ENCODE peak calls at places on chromosomes 3 and 15, in seven cellular contexts. One of them, this sample, is unnamed.

GRCh38 chr15:69893863-69894262 is 203.9 kb downstream of the TLE3 start:
- DNase-seq in stimulated activated CD4-positive, alpha-beta T cell treated with anti-CD3 and anti-CD28 coated beads, Interleukin-15, amount 100 ng/mL, for 1 hour: no peak
- DNase-seq in progenitor cell of endocrine pancreas: no peak
- DNase-seq in fibroblast of lung: peak
- DNase-seq in cardiac septum: no peak
- DNase-seq in B cell: no peak
- DNase-seq in AG04450: no peak
- DNase-seq in this sample: no peak

GRCh38 chr15:97196066-97197027 is 764.2 kb upstream of the ARRDC4 start:
- DNase-seq in stimulated activated CD4-positive, alpha-beta T cell treated with anti-CD3 and anti-CD28 coated beads, Interleukin-15, amount 100 ng/mL, for 1 hour: no peak
- DNase-seq in progenitor cell of endocrine pancreas: no peak
- DNase-seq in fibroblast of lung: no peak
- DNase-seq in cardiac septum: no peak
- DNase-seq in B cell: no peak
- DNase-seq in AG04450: no peak
- DNase-seq in this sample: no peak

GRCh38 chr15:69805248-69805953 is 292.3 kb downstream of the TLE3 start:
- DNase-seq in stimulated activated CD4-positive, alpha-beta T cell treated with anti-CD3 and anti-CD28 coated beads, Interleukin-15, amount 100 ng/mL, for 1 hour: no peak
- DNase-seq in progenitor cell of endocrine pancreas: no peak
- DNase-seq in fibroblast of lung: no peak
- DNase-seq in cardiac septum: no peak
- DNase-seq in B cell: no peak
- DNase-seq in AG04450: no peak
- DNase-seq in this sample: no peak

GRCh38 chr15:99155961-99156443 is 51.1 kb downstream of the SYNM start:
- DNase-seq in stimulated activated CD4-positive, alpha-beta T cell treated with anti-CD3 and anti-CD28 coated beads, Interleukin-15, amount 100 ng/mL, for 1 hour: no peak
- DNase-seq in progenitor cell of endocrine pancreas: no peak
- DNase-seq in fibroblast of lung: peak
- DNase-seq in cardiac septum: no peak
- DNase-seq in B cell: no peak
- DNase-seq in AG04450: no peak
- DNase-seq in this sample: peak

GRCh38 chr15:77160562-77161481 is 89.9 kb upstream of the TSPAN3 start:
- DNase-seq in stimulated activated CD4-positive, alpha-beta T cell treated with anti-CD3 and anti-CD28 coated beads, Interleukin-15, amount 100 ng/mL, for 1 hour: no peak
- DNase-seq in progenitor cell of endocrine pancreas: no peak
- DNase-seq in fibroblast of lung: no peak
- DNase-seq in cardiac septum: no peak
- DNase-seq in B cell: peak
- DNase-seq in AG04450: no peak
- DNase-seq in this sample: no peak

GRCh38 chr3:94317054-94317453 is 254.2 kb downstream of the NSUN3 start:
- DNase-seq in stimulated activated CD4-positive, alpha-beta T cell treated with anti-CD3 and anti-CD28 coated beads, Interleukin-15, amount 100 ng/mL, for 1 hour: no peak
- DNase-seq in progenitor cell of endocrine pancreas: no peak
- DNase-seq in fibroblast of lung: no peak
- DNase-seq in cardiac septum: no peak
- DNase-seq in B cell: no peak
- DNase-seq in AG04450: no peak
- DNase-seq in this sample: no peak

GRCh38 chr15:90412356-90413194 is 24.5 kb downstream of the IQGAP1 start:
- DNase-seq in stimulated activated CD4-positive, alpha-beta T cell treated with anti-CD3 and anti-CD28 coated beads, Interleukin-15, amount 100 ng/mL, for 1 hour: no peak
- DNase-seq in progenitor cell of endocrine pancreas: no peak
- DNase-seq in fibroblast of lung: peak
- DNase-seq in cardiac septum: peak
- DNase-seq in B cell: peak
- DNase-seq in AG04450: no peak
- DNase-seq in this sample: peak

GRCh38 chr3:9826815-9827574 is 16.8 kb downstream of the RPUSD3 start:
- DNase-seq in stimulated activated CD4-positive, alpha-beta T cell treated with anti-CD3 and anti-CD28 coated beads, Interleukin-15, amount 100 ng/mL, for 1 hour: no peak
- DNase-seq in progenitor cell of endocrine pancreas: no peak
- DNase-seq in fibroblast of lung: no peak
- DNase-seq in cardiac septum: no peak
- DNase-seq in B cell: no peak
- DNase-seq in AG04450: no peak
- DNase-seq in this sample: no peak

GRCh38 chr3:119291062-119291700 is 3.0 kb upstream of the ARHGAP31 start:
- DNase-seq in stimulated activated CD4-positive, alpha-beta T cell treated with anti-CD3 and anti-CD28 coated beads, Interleukin-15, amount 100 ng/mL, for 1 hour: no peak
- DNase-seq in progenitor cell of endocrine pancreas: no peak
- DNase-seq in fibroblast of lung: no peak
- DNase-seq in cardiac septum: no peak
- DNase-seq in B cell: no peak
- DNase-seq in AG04450: no peak
- DNase-seq in this sample: no peak

GRCh38 chr15:101558217-101558941 is 68.9 kb upstream of the PCSK6 start:
- DNase-seq in stimulated activated CD4-positive, alpha-beta T cell treated with anti-CD3 and anti-CD28 coated beads, Interleukin-15, amount 100 ng/mL, for 1 hour: no peak
- DNase-seq in progenitor cell of endocrine pancreas: no peak
- DNase-seq in fibroblast of lung: no peak
- DNase-seq in cardiac septum: no peak
- DNase-seq in B cell: no peak
- DNase-seq in AG04450: no peak
- DNase-seq in this sample: no peak

GRCh38 chr3:101574388-101575156 is 592 bp downstream of the PCNP start:
- DNase-seq in stimulated activated CD4-positive, alpha-beta T cell treated with anti-CD3 and anti-CD28 coated beads, Interleukin-15, amount 100 ng/mL, for 1 hour: peak
- DNase-seq in progenitor cell of endocrine pancreas: no peak
- DNase-seq in fibroblast of lung: peak
- DNase-seq in cardiac septum: no peak
- DNase-seq in B cell: peak
- DNase-seq in AG04450: no peak
- DNase-seq in this sample: peak

GRCh38 chr3:9301091-9301490 is 51.6 kb upstream of the SRGAP3 start:
- DNase-seq in stimulated activated CD4-positive, alpha-beta T cell treated with anti-CD3 and anti-CD28 coated beads, Interleukin-15, amount 100 ng/mL, for 1 hour: no peak
- DNase-seq in progenitor cell of endocrine pancreas: no peak
- DNase-seq in fibroblast of lung: no peak
- DNase-seq in cardiac septum: no peak
- DNase-seq in B cell: no peak
- DNase-seq in AG04450: no peak
- DNase-seq in this sample: no peak

This sample was measured in HS-27A.